ENCODE peak calls at places on chromosomes 5 and 9, in five cellular contexts. W, D, G, V and T are unnamed samples. For H3K9me2 and H4K20me1, the result is how much of the 10 kb centered on the place peaks cover.

GRCh38 chr9:28735943-28736342 is 1162.7 kb upstream of the C9orf72 start:
- DNase-seq in W (no peak), D (no peak), G (no peak), V (no peak), T (no peak)

GRCh38 chr5:32776203-32776602 is 65.1 kb downstream of the NPR3 start:
- DNase-seq in W (no peak), D (no peak), G (no peak), V (no peak), T (no peak)

GRCh38 chr5:119300311-119300670 is 55.5 kb upstream of the TNFAIP8 start:
- DNase-seq in W (no peak), D (no peak), G (no peak), V (no peak), T (no peak)

GRCh38 chr9:128995791-128996190 is 32.3 kb downstream of the SH3GLB2 start:
- DNase-seq in W (no peak), D (no peak), G (no peak), V (no peak), T (no peak)

GRCh38 chr5:86786955-86787354 is 169.2 kb downstream of the COX7C start:
- DNase-seq in W (no peak), D (no peak), G (no peak), V (no peak), T (no peak)

GRCh38 chr5:145162641-145163040 is 672.5 kb downstream of the PRELID2 start:
- DNase-seq in W (no peak), D (peak), G (no peak), V (no peak), T (no peak)

GRCh38 chr9:129394920-129395279 is 216.8 kb upstream of the IER5L start:
- DNase-seq in W (no peak), D (no peak), G (no peak), V (no peak), T (no peak)

GRCh38 chr5:170411100-170411499 is 21.9 kb upstream of the KCNMB1 start:
- DNase-seq in W (peak), D (no peak), G (no peak), V (no peak), T (peak)

GRCh38 chr9:91522496-91522895 is 98.9 kb upstream of the NFIL3 start:
- DNase-seq in W (no peak), D (no peak), G (peak), V (no peak), T (no peak)

GRCh38 chr5:52283221-52283620 is 504.5 kb upstream of the ITGA1 start:
- DNase-seq in W (no peak), D (peak), G (peak), V (no peak), T (no peak)

GRCh38 chr9:124454791-124455443 is 4.7 kb downstream of the ADGRD2 start:
- DNase-seq in W (no peak), D (no peak), G (no peak), V (no peak), T (no peak)

GRCh38 chr9:70324963-70325362 is 66.2 kb downstream of the SMC5 start:
- DNase-seq in W (no peak), D (no peak), G (peak), V (no peak), T (no peak)

GRCh38 chr5:141681695-141682641 is at the start of gene ARAP3:
- DNase-seq in W (no peak), D (peak), G (peak), V (peak), T (no peak)

GRCh38 chr9:123005964-123006363 is 27.5 kb upstream of the GPR21 start:
- DNase-seq in W (no peak), D (no peak), G (no peak), V (no peak), T (no peak)

GRCh38 chr5:1720396-1721110 is 79.1 kb downstream of the MRPL36 start:
- DNase-seq in W (no peak), D (no peak), G (no peak), V (no peak), T (no peak)

GRCh38 chr9:4299006-4299795 is 667 bp downstream of the GLIS3 start:
- DNase-seq in W (no peak), D (peak), G (peak), V (no peak), T (no peak)

GRCh38 chr5:89917112-89917511 is 492.4 kb downstream of the CETN3 start:
- DNase-seq in W (no peak), D (no peak), G (no peak), V (no peak), T (no peak)

GRCh38 chr9:34252016-34252415 is 73.2 kb downstream of the UBAP1 start:
- DNase-seq in W (no peak), D (no peak), G (peak), V (no peak), T (no peak)

GRCh38 chr9:88072831-88073365 is 65.4 kb downstream of the SPATA31C2 start:
- DNase-seq in W (no peak), D (no peak), G (no peak), V (no peak), T (no peak)

GRCh38 chr5:121432-121831 is 29.5 kb downstream of the PLEKHG4B start:
- DNase-seq in W (peak), D (no peak), G (no peak), V (no peak), T (no peak)

GRCh38 chr5:400282-401215 is 42.4 kb upstream of the EXOC3 start:
- DNase-seq in W (no peak), D (no peak), G (peak), V (no peak), T (no peak)

GRCh38 chr9:129317179-129318011 is 139.3 kb upstream of the IER5L start:
- DNase-seq in W (peak), D (peak), G (peak), V (no peak), T (peak)

GRCh38 chr9:2923810-2924768 is 80.2 kb upstream of the PUM3 start:
- DNase-seq in W (no peak), D (peak), G (no peak), V (no peak), T (no peak)

GRCh38 chr9:76756273-76756650 is 8.0 kb upstream of the PCA3 start:
- DNase-seq in W (no peak), D (peak), G (peak), V (no peak), T (no peak)

GRCh38 chr9:126938332-126938731 is 23.8 kb downstream of the RALGPS1 start:
- DNase-seq in W (no peak), D (no peak), G (peak), V (no peak), T (no peak)

GRCh38 chr9:84969084-84969483 is 299.6 kb downstream of the NTRK2 start:
- DNase-seq in W (no peak), D (no peak), G (no peak), V (no peak), T (no peak)

GRCh38 chr9:134396825-134397224 is 70.6 kb downstream of the RXRA start:
- DNase-seq in W (peak), D (no peak), G (no peak), V (no peak), T (no peak)

GRCh38 chr5:160492565-160492964 is 70.9 kb downstream of the PTTG1 start:
- DNase-seq in W (no peak), D (no peak), G (peak), V (no peak), T (no peak)

GRCh38 chr9:125911861-125912260 is 164.7 kb downstream of the PBX3 start:
- DNase-seq in W (no peak), D (no peak), G (peak), V (no peak), T (no peak)

GRCh38 chr5:399296-400281 is 43.4 kb upstream of the EXOC3 start:
- DNase-seq in W (no peak), D (peak), G (peak), V (peak), T (peak)

GRCh38 chr9:36749461-36749860 is 176.8 kb downstream of the MELK start:
- DNase-seq in W (no peak), D (no peak), G (no peak), V (no peak), T (peak)

GRCh38 chr5:179679014-179679674 is 1.7 kb downstream of the CBY3 start:
- DNase-seq in W (peak), D (peak), G (peak), V (no peak), T (no peak)

GRCh38 chr5:53059281-53059680 is 50.3 kb downstream of the MOCS2 start:
- DNase-seq in W (no peak), D (no peak), G (no peak), V (no peak), T (no peak)

GRCh38 chr5:120454094-120454798 is 9.9 kb upstream of the PRR16 start:
- DNase-seq in W (no peak), D (no peak), G (peak), V (no peak), T (no peak)

GRCh38 chr9:97808972-97809371 is 44.1 kb upstream of the FOXE1 start:
- DNase-seq in W (no peak), D (no peak), G (no peak), V (no peak), T (no peak)

GRCh38 chr5:6634327-6634713 is 1.1 kb downstream of the SRD5A1 start:
- DNase-seq in W (peak), D (no peak), G (peak), V (no peak), T (peak)

GRCh38 chr9:128244443-128245226 is 31.2 kb downstream of the GOLGA2 start:
- DNase-seq in W (peak), D (peak), G (peak), V (no peak), T (peak)

GRCh38 chr5:36070687-36071571 is 4.2 kb upstream of the UGT3A2 start:
- DNase-seq in W (no peak), D (no peak), G (peak), V (no peak), T (no peak)

GRCh38 chr5:66933066-66933465 is 263.5 kb downstream of the CD180 start:
- DNase-seq in W (no peak), D (no peak), G (peak), V (no peak), T (no peak)

DNA sequence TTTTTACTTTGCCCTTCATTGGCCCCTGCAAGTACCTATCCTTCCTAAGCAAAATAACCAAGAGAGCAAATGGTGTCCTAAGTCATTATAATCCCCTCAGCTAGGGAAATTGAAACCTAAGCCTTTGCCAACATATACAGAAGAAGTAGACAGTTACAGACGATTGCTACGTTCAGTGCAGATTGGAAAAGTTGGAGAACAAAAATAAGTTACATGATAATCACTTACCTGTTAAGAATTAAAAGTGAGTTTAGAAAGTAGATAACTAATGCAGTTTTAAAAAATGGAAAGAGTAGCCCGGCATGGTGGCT is 244.8 kb downstream of the MPDZ start:
- DNase-seq in W (no peak), D (no peak), G (no peak), V (no peak), T (no peak)
- H3K4me2 ChIP-seq in W (no peak), D (peak), G (peak), V (peak), T (no peak)

DNA sequence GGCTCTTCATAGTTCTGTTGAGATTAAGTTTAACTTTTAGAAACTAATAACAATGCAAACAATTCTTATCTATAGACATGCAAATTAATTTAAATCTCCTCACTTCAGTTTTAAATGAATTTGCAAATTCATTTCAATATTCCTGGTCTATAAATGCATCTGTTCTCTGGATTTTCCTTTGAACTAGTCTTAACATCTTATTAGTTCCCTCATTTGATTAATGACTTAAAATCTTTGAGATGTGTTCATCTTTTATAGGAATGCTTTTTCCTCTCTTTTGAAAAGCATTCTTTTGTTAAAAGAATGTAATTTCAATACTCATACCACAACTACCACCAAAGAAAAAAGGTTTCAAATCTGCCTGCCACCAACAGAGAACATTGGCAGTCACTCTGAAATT is 169.4 kb downstream of the RASEF start:
- DNase-seq in W (no peak), D (no peak), G (no peak), V (no peak), T (no peak)
- H3K9me2 ChIP-seq in W (under half), D (under half), G (under half), V (under half), T (under half)

GRCh38 chr9:137456864-137457405 is 2.2 kb downstream of the NSMF start:
- DNase-seq in W (no peak), D (no peak), G (no peak), V (no peak), T (no peak)

GRCh38 chr9:137458194-137459146 is 664 bp downstream of the NSMF start:
- DNase-seq in W (no peak), D (peak), G (peak), V (no peak), T (peak)

GRCh38 chr9:137459147-137459600 is at the start of gene NSMF:
- DNase-seq in W (peak), D (peak), G (peak), V (peak), T (peak)

GRCh38 chr9:137456061-137456863 is 2.9 kb downstream of the NSMF start:
- DNase-seq in W (no peak), D (no peak), G (no peak), V (no peak), T (no peak)

GRCh38 chr9:137457406-137458193 is 1.5 kb downstream of the NSMF start:
- DNase-seq in W (no peak), D (no peak), G (no peak), V (no peak), T (no peak)
- H4K20me1 ChIP-seq in W (under half), D (under half), G (under half), V (under half), T (under half)

DNA sequence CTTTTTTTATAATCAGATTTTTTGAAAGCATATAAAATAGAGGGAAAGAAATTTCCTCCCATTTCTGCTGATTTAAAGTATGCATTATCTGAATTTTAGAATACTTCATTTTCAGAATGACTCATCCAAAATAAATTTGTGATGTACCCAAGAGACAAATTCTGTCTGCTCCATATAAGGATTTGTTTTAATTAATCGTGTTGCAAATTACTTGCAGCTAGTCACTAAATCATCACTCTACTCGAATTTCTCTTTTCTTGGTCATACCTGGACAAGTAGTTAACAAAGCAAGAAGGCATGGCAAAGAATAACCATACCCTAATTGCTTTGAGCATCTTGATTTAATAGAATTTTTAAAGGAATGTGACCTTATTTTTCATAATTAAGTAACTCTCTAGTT is 284.1 kb upstream of the GRAMD2B start:
- DNase-seq in W (no peak), D (no peak), G (peak), V (no peak), T (no peak)
- H3K4me2 ChIP-seq in W (no peak), D (no peak), G (peak), V (no peak), T (no peak)

GRCh38 chr5:116911074-116911473 is 336.5 kb upstream of the SEMA6A start:
- DNase-seq in W (peak), D (no peak), G (no peak), V (no peak), T (peak)

GRCh38 chr5:116914869-116915504 is 340.4 kb upstream of the SEMA6A start:
- DNase-seq in W (no peak), D (no peak), G (no peak), V (no peak), T (no peak)
- H3K9me2 ChIP-seq in W (under half), D (under half), G (under half), V (under half), T (under half)